ENCODE peak calls at places on chromosomes 7 and 10, in six cellular contexts. E is cardiac muscle cell, W is neuronal stem cell, Q is tibial artery, K is BJ, H is GM23338. C is an unnamed sample.

GRCh38 chr10:106500585-106501525 is 663.7 kb downstream of the SORCS1 start:
- DNase-seq in W (no peak), Q (no peak), E (no peak), K (no peak), H (no peak), C (peak)

GRCh38 chr10:7337431-7338171 is 73.2 kb downstream of the SFMBT2 start:
- DNase-seq in H (no peak), W (no peak), Q (no peak), E (no peak), K (no peak), C (no peak)

GRCh38 chr7:80634505-80634904 is 3.9 kb upstream of the CD36 start:
- DNase-seq in Q (no peak), K (peak), W (no peak), H (no peak), E (no peak), C (peak)

GRCh38 chr7:130669051-130669700 is 628 bp upstream of the COPG2 start:
- DNase-seq in E (no peak), W (no peak), H (no peak), K (no peak), Q (no peak), C (no peak)

GRCh38 chr7:43891069-43891955 is 15.1 kb downstream of the URGCP start:
- DNase-seq in K (no peak), W (no peak), Q (no peak), H (no peak), E (no peak), C (no peak)

GRCh38 chr7:64183126-64183742 is 23.8 kb upstream of the ZNF735 start:
- DNase-seq in H (peak), Q (no peak), W (no peak), K (no peak), E (no peak), C (no peak)

GRCh38 chr10:52030975-52031374 is 283.1 kb upstream of the DKK1 start:
- DNase-seq in K (no peak), W (no peak), E (no peak), H (no peak), Q (no peak), C (no peak)

GRCh38 chr10:118763202-118763988 is 8.6 kb upstream of the CACUL1 start:
- DNase-seq in K (no peak), E (no peak), H (no peak), W (no peak), Q (no peak), C (peak)

GRCh38 chr7:66564045-66564444 is 64.6 kb upstream of the KCTD7 start:
- DNase-seq in H (no peak), W (no peak), E (no peak), Q (no peak), K (no peak), C (no peak)

GRCh38 chr7:26657139-26657753 is 207.1 kb downstream of the SKAP2 start:
- DNase-seq in K (no peak), W (no peak), Q (no peak), E (peak), H (peak), C (no peak)

GRCh38 chr10:124906551-124907001 is 35.3 kb upstream of the ZRANB1 start:
- DNase-seq in W (no peak), Q (peak), E (no peak), H (no peak), K (peak), C (peak)

GRCh38 chr7:74476546-74477095 is 22.9 kb downstream of the GTF2IRD1 start:
- DNase-seq in H (no peak), K (no peak), Q (no peak), E (no peak), W (no peak), C (no peak)

GRCh38 chr7:130878785-130879184 is 144.8 kb upstream of the KLF14 start:
- DNase-seq in E (no peak), K (no peak), H (no peak), Q (no peak), W (no peak), C (no peak)

GRCh38 chr10:22219308-22219707 is 1.5 kb upstream of the EBLN1 start:
- DNase-seq in H (no peak), W (no peak), E (no peak), Q (no peak), K (no peak), C (peak)

GRCh38 chr7:29207469-29207868 is 12.9 kb downstream of the CHN2 start:
- DNase-seq in K (no peak), W (no peak), E (no peak), H (no peak), Q (no peak), C (no peak)

GRCh38 chr10:70117646-70118045 is 15.0 kb downstream of the AIFM2 start:
- DNase-seq in W (no peak), Q (no peak), H (no peak), K (no peak), E (no peak), C (no peak)

GRCh38 chr7:35339811-35340210 is 85.9 kb upstream of the TBX20 start:
- DNase-seq in H (no peak), E (no peak), Q (no peak), K (no peak), W (no peak), C (no peak)

GRCh38 chr10:90718185-90718584 is 139.7 kb downstream of the HTR7 start:
- DNase-seq in E (peak), Q (no peak), K (no peak), H (no peak), W (no peak), C (peak)

GRCh38 chr7:6227294-6227846 is 45.1 kb downstream of the CYTH3 start:
- DNase-seq in H (no peak), W (no peak), K (peak), Q (no peak), E (no peak), C (peak)

GRCh38 chr7:31553636-31554035 is 39.7 kb downstream of the ITPRID1 start:
- DNase-seq in K (no peak), H (no peak), Q (no peak), W (no peak), E (no peak), C (no peak)

GRCh38 chr10:61992059-61992460 is 90.6 kb downstream of the ARID5B start:
- DNase-seq in E (no peak), H (no peak), K (no peak), Q (no peak), W (no peak), C (no peak)

GRCh38 chr7:143444063-143444782 is 970 bp downstream of the TAS2R60 start:
- DNase-seq in W (no peak), H (no peak), Q (no peak), E (no peak), K (no peak), C (no peak)
- H3K4me3 ChIP-seq in W (no peak), H (no peak), Q (no peak), E (no peak), K (no peak), C (no peak)

GRCh38 chr7:116211913-116212596 is 1.7 kb downstream of the TES start:
- DNase-seq in Q (no peak), H (no peak), K (no peak), E (no peak), W (no peak), C (no peak)

GRCh38 chr7:116212859-116213258 is 2.5 kb downstream of the TES start:
- DNase-seq in H (no peak), W (no peak), K (no peak), Q (no peak), E (no peak), C (peak)

GRCh38 chr7:116215550-116215949 is 5.2 kb downstream of the TES start:
- DNase-seq in W (no peak), K (no peak), E (no peak), H (no peak), Q (no peak), C (no peak)

GRCh38 chr7:116214921-116215320 is 4.6 kb downstream of the TES start:
- DNase-seq in K (no peak), H (no peak), Q (no peak), E (no peak), W (no peak), C (no peak)

DNA sequence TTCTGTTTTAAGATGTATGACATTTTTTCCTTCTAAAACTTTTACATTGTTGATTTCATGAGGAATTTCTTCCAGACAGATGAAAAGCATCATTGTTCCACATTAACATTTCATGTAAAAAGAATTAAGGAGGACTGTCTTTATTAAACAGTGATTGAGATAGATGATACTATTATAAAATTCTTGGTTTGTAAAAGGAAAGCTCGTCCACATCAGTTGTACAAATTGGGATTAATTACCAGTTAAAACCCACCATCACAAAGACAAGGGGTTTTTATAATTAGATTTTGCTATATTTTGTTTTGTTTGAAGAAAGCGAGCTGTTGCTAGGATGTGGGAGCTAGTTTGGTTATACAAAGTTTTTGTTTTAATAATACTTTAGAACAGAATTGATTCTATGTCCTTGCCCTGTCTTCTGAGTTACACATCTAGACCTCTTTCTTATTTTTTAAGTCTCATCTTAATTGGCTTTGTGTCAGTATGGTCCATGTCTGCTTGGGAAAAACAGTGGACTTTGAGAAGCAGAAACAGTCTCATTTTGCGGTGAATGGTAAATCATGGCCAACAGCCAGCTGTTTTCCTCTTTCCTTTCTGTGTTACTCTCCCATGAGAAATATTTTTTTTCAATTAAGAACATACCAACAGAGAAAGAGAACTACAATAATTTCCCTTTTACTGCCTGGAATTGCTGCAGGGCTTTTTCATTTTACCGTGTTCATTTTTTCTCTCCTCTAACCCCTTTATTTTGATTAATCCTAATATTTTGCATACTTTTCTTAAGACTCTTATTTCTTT is 3.2 kb downstream of the TES start:
- DNase-seq in W (no peak), Q (no peak), K (no peak), H (no peak), E (no peak), C (peak)
- H3K4me3 ChIP-seq in W (no peak), Q (peak), K (no peak), H (no peak), E (no peak), C (peak)

DNA sequence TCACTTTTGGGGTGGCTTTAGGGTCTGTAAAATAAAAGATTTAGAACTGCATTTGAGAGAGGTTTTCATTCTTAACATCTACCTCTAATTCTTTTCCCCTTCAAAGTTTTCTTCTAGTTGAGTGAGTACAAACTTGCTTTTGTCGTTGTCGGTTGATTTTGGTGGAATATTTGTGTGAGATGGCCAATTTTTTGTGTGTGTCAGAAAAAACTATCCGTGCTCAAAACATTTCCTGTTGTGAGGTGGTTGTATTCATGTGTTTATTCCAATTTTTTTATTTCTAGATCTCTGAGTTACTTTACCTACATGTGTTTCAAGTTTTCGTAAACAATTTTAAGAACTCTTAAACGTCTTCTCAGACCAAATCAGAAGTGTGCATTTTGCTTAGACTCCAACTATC is 1.6 kb downstream of the AHR start:
- DNase-seq in H (no peak), E (no peak), K (no peak), W (no peak), Q (no peak), C (no peak)
- H3K4me3 ChIP-seq in H (peak), E (peak), K (peak), W (no peak), Q (peak), C (peak)

GRCh38 chr10:96242822-96243221 is 28.5 kb downstream of the BLNK start:
- DNase-seq in E (no peak), W (no peak), Q (no peak), H (no peak), K (no peak), C (no peak)
- H3K4me3 ChIP-seq in E (no peak), W (no peak), Q (no peak), H (no peak), K (no peak), C (no peak)